ENCODE peak calls at places on chromosomes 7 and 10, in six cellular contexts. L is epithelial cell of esophagus; X is NCI-H1694; O is activated naive CD8-positive, alpha-beta T cell treated with anti-CD3 and anti-CD28 coated beads, Interleukin-2, amount 50 U/mL, for 24 hours; B is GM20000; P is fibroblast of villous mesenchyme. R is an unnamed sample.

GRCh38 chr10:22652988-22653431 is 61.4 kb downstream of the PIP4K2A start:
- DNase-seq in L (no peak), X (no peak), O (peak; percentile 55), B (no peak), P (no peak), R (no peak)

GRCh38 chr10:21516270-21517131 is 9.0 kb downstream of the SKIDA1 start:
- DNase-seq in L (peak; percentile 80), X (no peak), O (peak; percentile 50), B (peak; percentile 85), P (peak; percentile 75), R (peak; percentile 33)

GRCh38 chr7:47249361-47249760 is 332.6 kb downstream of the TNS3 start:
- DNase-seq in L (no peak), X (no peak), O (no peak), B (no peak), P (no peak), R (no peak)

GRCh38 chr10:74988055-74988773 is 123.2 kb upstream of the SAMD8 start:
- DNase-seq in L (no peak), X (no peak), O (no peak), B (no peak), P (no peak), R (no peak)

GRCh38 chr7:739455-739963 is 12.4 kb upstream of the PRKAR1B start:
- DNase-seq in L (no peak), X (no peak), O (no peak), B (no peak), P (no peak), R (peak; percentile 3)

GRCh38 chr10:43853369-43853768 is 204.7 kb upstream of the ZNF32 start:
- DNase-seq in L (no peak), X (no peak), O (no peak), B (no peak), P (no peak), R (no peak)

GRCh38 chr10:17147884-17148494 is 18.4 kb upstream of the CUBN start:
- DNase-seq in L (no peak), X (no peak), O (no peak), B (no peak), P (peak; percentile 82), R (no peak)

GRCh38 chr7:1026721-1027151 is 17.6 kb upstream of the GPR146 start:
- DNase-seq in L (no peak), X (no peak), O (no peak), B (no peak), P (no peak), R (no peak)

GRCh38 chr10:114541081-114541833 is 116.8 kb downstream of the ABLIM1 start:
- DNase-seq in L (peak; percentile 91), X (no peak), O (peak; percentile 71), B (no peak), P (peak; percentile 74), R (no peak)

GRCh38 chr7:2530076-2530967 is 10.7 kb downstream of the LFNG start:
- DNase-seq in L (peak; percentile 37), X (no peak), O (peak; percentile 81), B (peak; percentile 86), P (no peak), R (no peak)

GRCh38 chr10:74063256-74063655 is 65.3 kb downstream of the VCL start:
- DNase-seq in L (no peak), X (no peak), O (no peak), B (no peak), P (no peak), R (no peak)

GRCh38 chr7:50664461-50664922 is 99.3 kb upstream of the DDC start:
- DNase-seq in L (peak; percentile 85), X (no peak), O (no peak), B (peak; percentile 25), P (peak; percentile 57), R (no peak)

GRCh38 chr10:4431114-4431862 is 394.7 kb upstream of the AKR1E2 start:
- DNase-seq in L (peak; percentile 9), X (no peak), O (no peak), B (no peak), P (peak; percentile 69), R (peak; percentile 9)

GRCh38 chr7:116540743-116541142 is 15.9 kb downstream of the CAV1 start:
- DNase-seq in L (peak; percentile 25), X (no peak), O (no peak), B (no peak), P (no peak), R (no peak)

GRCh38 chr7:116777613-116778380 is 84.6 kb upstream of the CAPZA2 start:
- DNase-seq in L (peak; percentile 44), X (no peak), O (no peak), B (no peak), P (peak; percentile 59), R (no peak)

GRCh38 chr7:140022582-140023211 is 40.1 kb downstream of the PARP12 start:
- DNase-seq in L (no peak), X (no peak), O (no peak), B (no peak), P (no peak), R (no peak)

GRCh38 chr7:38185938-38186337 is 7.9 kb downstream of the STARD3NL start:
- DNase-seq in L (no peak), X (no peak), O (no peak), B (no peak), P (no peak), R (no peak)

GRCh38 chr7:135933509-135934188 is 43.5 kb downstream of the MTPN start:
- DNase-seq in L (no peak), X (no peak), O (no peak), B (no peak), P (no peak), R (no peak)

GRCh38 chr10:59047957-59048618 is 128.4 kb upstream of the PHYHIPL start:
- DNase-seq in L (no peak), X (no peak), O (no peak), B (peak; percentile 12), P (no peak), R (no peak)

GRCh38 chr7:133190172-133190528 is 62.7 kb upstream of the EXOC4 start:
- DNase-seq in L (no peak), X (no peak), O (no peak), B (no peak), P (no peak), R (no peak)

GRCh38 chr10:118930614-118931013 is 98.9 kb upstream of the NANOS1 start:
- DNase-seq in L (no peak), X (no peak), O (no peak), B (no peak), P (no peak), R (no peak)

GRCh38 chr10:4151466-4151865 is 366.5 kb upstream of the KLF6 start:
- DNase-seq in L (no peak), X (no peak), O (no peak), B (no peak), P (no peak), R (peak; percentile 17)

GRCh38 chr7:132076301-132077049 is 499.8 kb downstream of the PLXNA4 start:
- DNase-seq in L (no peak), X (peak; percentile 58), O (no peak), B (no peak), P (no peak), R (no peak)

GRCh38 chr10:118800920-118801319 is 46.1 kb upstream of the CACUL1 start:
- DNase-seq in L (peak; percentile 50), X (no peak), O (no peak), B (no peak), P (peak; percentile 10), R (peak; percentile 46)

GRCh38 chr10:14219411-14219810 is 111.3 kb downstream of the FRMD4A start:
- DNase-seq in L (no peak), X (no peak), O (no peak), B (no peak), P (no peak), R (no peak)

GRCh38 chr7:130196476-130196875 is 8.7 kb downstream of the TMEM209 start:
- DNase-seq in L (no peak), X (no peak), O (no peak), B (no peak), P (no peak), R (no peak)

GRCh38 chr10:75788394-75789205 is 357.2 kb downstream of the LRMDA start:
- DNase-seq in L (peak; percentile 26), X (no peak), O (no peak), B (no peak), P (peak; percentile 35), R (no peak)

GRCh38 chr10:17062493-17063487 is 66.8 kb downstream of the CUBN start:
- DNase-seq in L (peak; percentile 95), X (no peak), O (no peak), B (no peak), P (peak; percentile 90), R (no peak)

GRCh38 chr7:49791089-49791741 is 17.8 kb downstream of the VWC2 start:
- DNase-seq in L (peak; percentile 40), X (no peak), O (no peak), B (peak; percentile 67), P (no peak), R (peak; percentile 64)

GRCh38 chr7:29109356-29109755 is 37.0 kb downstream of the CPVL start:
- DNase-seq in L (no peak), X (no peak), O (no peak), B (no peak), P (no peak), R (no peak)

GRCh38 chr7:2815523-2816240 is 28.4 kb downstream of the GNA12 start:
- DNase-seq in L (no peak), X (no peak), O (no peak), B (no peak), P (no peak), R (no peak)

GRCh38 chr10:124694467-124695195 is 49.5 kb downstream of the FAM53B start:
- DNase-seq in L (peak; percentile 29), X (no peak), O (no peak), B (no peak), P (no peak), R (no peak)